ENCODE peak calls at places on chromosomes 5 and 9, in five cellular contexts. G, N, I, O and X are unnamed samples.

GRCh38 chr9:2872307-2872940 is 28.5 kb upstream of the PUM3 start:
- DNase-seq in N (peak), I (no peak), O (no peak), G (peak), X (peak)

GRCh38 chr5:19488786-19489185 is 499.2 kb downstream of the CDH18 start:
- DNase-seq in I (no peak), G (no peak), O (no peak), N (no peak), X (no peak)

GRCh38 chr9:126320158-126320922 is 6.3 kb upstream of the MVB12B start:
- DNase-seq in G (no peak), O (no peak), I (no peak), N (no peak), X (no peak)

GRCh38 chr9:124658165-124659017 is 112.7 kb downstream of the NR6A1 start:
- DNase-seq in O (peak), N (peak), I (peak), G (peak), X (peak)

GRCh38 chr9:92294297-92294676 is 790 bp upstream of the IARS1 start:
- DNase-seq in G (no peak), N (no peak), O (no peak), I (no peak), X (no peak)

GRCh38 chr5:28404363-28405071 is 1366.1 kb upstream of the CDH9 start:
- DNase-seq in N (no peak), I (no peak), O (no peak), G (no peak), X (no peak)

GRCh38 chr9:5073701-5074100 is 88.6 kb downstream of the JAK2 start:
- DNase-seq in I (no peak), N (no peak), O (no peak), G (no peak), X (no peak)

GRCh38 chr5:102649731-102650130 is 105.4 kb upstream of the PAM start:
- DNase-seq in O (no peak), N (no peak), I (no peak), G (peak), X (no peak)

GRCh38 chr5:14687023-14687665 is 22.6 kb downstream of the OTULIN start:
- DNase-seq in O (no peak), G (no peak), I (no peak), N (no peak), X (no peak)

GRCh38 chr5:134029156-134029555 is 24.4 kb upstream of the VDAC1 start:
- DNase-seq in G (peak), N (no peak), O (peak), I (no peak), X (peak)

GRCh38 chr9:5553211-5553610 is 42.9 kb downstream of the PDCD1LG2 start:
- DNase-seq in O (peak), N (no peak), G (no peak), I (no peak), X (peak)

GRCh38 chr9:113042884-113043657 is 13.5 kb downstream of the ZFP37 start:
- DNase-seq in G (peak), O (no peak), I (no peak), N (no peak), X (no peak)

GRCh38 chr5:51465165-51465564 is 81.9 kb downstream of the ISL1 start:
- DNase-seq in I (no peak), N (peak), G (peak), O (no peak), X (no peak)

GRCh38 chr9:20041717-20042116 is 252.9 kb upstream of the SLC24A2 start:
- DNase-seq in G (no peak), I (no peak), N (no peak), O (no peak), X (no peak)

GRCh38 chr5:139836469-139837208 is 41.0 kb downstream of the PSD2 start:
- DNase-seq in O (no peak), G (no peak), N (no peak), I (no peak), X (no peak)

GRCh38 chr9:126614455-126615248 is 924 bp downstream of the LMX1B start:
- DNase-seq in N (no peak), O (no peak), I (no peak), G (no peak), X (no peak)

GRCh38 chr5:153629027-153629426 is 138.6 kb downstream of the GRIA1 start:
- DNase-seq in G (peak), I (peak), N (peak), O (peak), X (peak)

GRCh38 chr5:173833200-173833599 is 54.9 kb upstream of the CPEB4 start:
- DNase-seq in G (no peak), O (no peak), N (no peak), I (no peak), X (no peak)

GRCh38 chr9:4994166-4994890 is 9.3 kb downstream of the JAK2 start:
- DNase-seq in N (no peak), I (no peak), G (no peak), O (no peak), X (no peak)

GRCh38 chr9:108768739-108769138 is 87.0 kb downstream of the ACTL7B start:
- DNase-seq in N (no peak), O (no peak), I (no peak), G (no peak), X (no peak)

GRCh38 chr9:17520264-17521058 is 58.4 kb upstream of the SH3GL2 start:
- DNase-seq in O (no peak), N (no peak), I (no peak), G (no peak), X (no peak)

GRCh38 chr9:95007470-95007869 is 281.0 kb downstream of the AOPEP start:
- DNase-seq in G (no peak), I (no peak), N (peak), O (no peak), X (peak)

GRCh38 chr5:129622531-129622930 is 125.4 kb upstream of the MINAR2 start:
- DNase-seq in G (no peak), O (no peak), N (no peak), I (no peak), X (no peak)

GRCh38 chr5:172216345-172216744 is 22.4 kb downstream of the EFCAB9 start:
- DNase-seq in I (no peak), O (no peak), N (no peak), G (no peak), X (no peak)

GRCh38 chr5:28542968-28543367 is 1504.6 kb upstream of the CDH9 start:
- DNase-seq in G (peak), I (no peak), O (no peak), N (no peak), X (peak)

DNA sequence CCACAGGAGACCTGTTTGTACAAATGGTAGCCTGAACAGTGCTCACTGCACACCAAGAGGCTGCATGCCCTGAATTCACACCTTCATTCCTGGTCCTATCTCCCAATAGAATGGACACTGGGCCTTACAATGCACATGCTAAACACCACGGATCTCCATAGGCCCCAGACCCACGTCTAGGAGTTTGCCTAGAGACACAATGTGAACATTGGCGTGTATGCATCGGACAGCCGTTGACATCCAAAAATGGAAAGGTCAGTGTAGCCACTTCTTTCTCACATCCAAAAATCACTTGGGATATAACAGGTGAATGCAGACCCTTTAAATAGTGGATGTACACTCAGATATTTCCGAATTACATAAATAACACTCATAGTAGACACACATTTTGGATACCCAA is 927 bp downstream of the PAX5 start:
- DNase-seq in G (no peak), I (no peak), O (no peak), N (no peak), X (no peak)
- H3K4me3 ChIP-seq in G (no peak), I (no peak), O (no peak), N (no peak), X (no peak)

DNA sequence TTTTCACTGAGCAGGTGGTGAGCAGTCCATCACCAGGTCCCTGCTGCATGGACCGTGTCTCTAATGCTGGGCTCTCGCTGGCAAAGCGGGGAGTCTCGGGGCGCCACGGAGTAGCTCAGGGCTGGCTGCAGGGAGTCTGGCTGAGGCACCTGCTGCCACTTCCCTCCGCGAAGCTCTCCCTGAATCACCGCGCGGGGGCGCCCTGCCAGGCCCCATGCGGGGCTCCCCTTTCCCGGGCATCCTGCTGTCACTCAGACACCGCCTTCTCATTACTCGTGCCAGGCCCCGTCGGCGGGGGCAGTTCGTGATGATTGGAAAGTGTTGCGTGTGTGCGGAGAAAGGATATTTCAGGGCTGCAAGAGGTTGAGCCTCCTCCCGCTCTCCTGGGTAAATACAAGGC is 335.8 kb downstream of the IRX2 start:
- DNase-seq in I (no peak), G (no peak), O (no peak), N (no peak), X (no peak)
- TF ChIP-seq CTCF in I (no peak), G (peak), O (no peak), N (no peak), X (no peak)

GRCh38 chr5:36264202-36264760 is 22.6 kb upstream of the NADK2 start:
- DNase-seq in O (no peak), G (no peak), I (no peak), N (no peak), X (no peak)
- H3K4me3 ChIP-seq in O (no peak), G (no peak), I (no peak), N (no peak), X (no peak)

DNA sequence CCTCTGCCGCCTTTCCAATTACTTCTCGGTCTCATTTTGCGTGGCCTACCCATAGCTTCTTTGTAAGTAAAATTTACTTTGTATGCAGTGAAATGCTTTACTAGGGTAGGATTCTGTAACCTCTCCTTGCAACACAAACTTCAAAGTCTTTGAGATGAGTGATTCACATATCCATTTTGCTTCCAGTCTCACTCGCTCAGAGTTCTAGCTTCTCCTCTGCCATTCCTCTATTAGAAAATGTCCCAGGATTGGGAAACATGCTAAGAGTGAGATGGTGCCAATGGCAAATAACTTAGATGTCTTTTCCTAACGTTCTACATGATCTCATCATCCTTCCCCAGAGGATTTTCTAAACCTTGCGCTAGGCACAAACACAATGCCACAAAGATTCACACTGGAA is 270.5 kb upstream of the SLC30A5 start:
- DNase-seq in G (no peak), O (no peak), I (no peak), N (no peak), X (no peak)
- TF ChIP-seq CTCF in G (no peak), O (no peak), I (no peak), N (no peak), X (no peak)

GRCh38 chr9:114097613-114098020 is 1.5 kb downstream of the KIF12 start:
- DNase-seq in N (peak), O (no peak), G (peak), I (no peak), X (peak)
- H3K4me3 ChIP-seq in N (peak), O (peak), G (peak), I (peak), X (peak)

GRCh38 chr9:98190757-98191105 is 1.7 kb downstream of the CORO2A start:
- DNase-seq in N (no peak), I (no peak), O (no peak), G (no peak), X (no peak)
- TF ChIP-seq CTCF in N (no peak), I (no peak), O (no peak), G (no peak), X (no peak)

GRCh38 chr5:142578161-142578830 is 107.6 kb downstream of the FGF1 start:
- DNase-seq in I (no peak), O (no peak), N (no peak), G (no peak), X (no peak)

GRCh38 chr5:142571921-142572320 is 114.0 kb downstream of the FGF1 start:
- DNase-seq in O (no peak), G (no peak), N (no peak), I (no peak), X (no peak)

GRCh38 chr5:142571351-142571750 is 114.5 kb downstream of the FGF1 start:
- DNase-seq in G (no peak), O (no peak), I (no peak), N (no peak), X (no peak)

GRCh38 chr5:142576303-142576702 is 109.6 kb downstream of the FGF1 start:
- DNase-seq in G (no peak), O (no peak), I (no peak), N (no peak), X (no peak)

DNA sequence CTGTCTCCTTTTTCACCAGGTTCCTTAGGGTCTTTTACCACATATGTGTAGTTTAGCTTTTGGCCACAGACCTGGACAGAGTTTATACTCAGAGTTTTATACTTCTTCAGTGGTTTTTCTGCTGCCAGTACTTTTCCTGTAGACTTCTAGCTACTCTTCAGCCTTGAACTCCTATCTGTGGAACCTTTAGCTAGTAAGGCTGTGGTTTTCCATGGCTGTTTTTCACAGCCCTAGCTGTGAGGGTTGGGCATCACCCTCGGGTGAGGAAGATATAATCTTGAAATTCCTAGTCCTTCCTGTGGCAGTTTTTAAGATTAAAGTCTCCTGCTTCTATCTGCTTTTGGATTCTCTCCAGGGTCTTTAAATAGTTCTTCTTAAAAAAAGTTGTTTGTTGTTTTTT is 109.1 kb downstream of the FGF1 start:
- DNase-seq in G (no peak), N (no peak), I (no peak), O (no peak), X (no peak)
- H3K4me3 ChIP-seq in G (no peak), N (no peak), I (no peak), O (no peak), X (no peak)

DNA sequence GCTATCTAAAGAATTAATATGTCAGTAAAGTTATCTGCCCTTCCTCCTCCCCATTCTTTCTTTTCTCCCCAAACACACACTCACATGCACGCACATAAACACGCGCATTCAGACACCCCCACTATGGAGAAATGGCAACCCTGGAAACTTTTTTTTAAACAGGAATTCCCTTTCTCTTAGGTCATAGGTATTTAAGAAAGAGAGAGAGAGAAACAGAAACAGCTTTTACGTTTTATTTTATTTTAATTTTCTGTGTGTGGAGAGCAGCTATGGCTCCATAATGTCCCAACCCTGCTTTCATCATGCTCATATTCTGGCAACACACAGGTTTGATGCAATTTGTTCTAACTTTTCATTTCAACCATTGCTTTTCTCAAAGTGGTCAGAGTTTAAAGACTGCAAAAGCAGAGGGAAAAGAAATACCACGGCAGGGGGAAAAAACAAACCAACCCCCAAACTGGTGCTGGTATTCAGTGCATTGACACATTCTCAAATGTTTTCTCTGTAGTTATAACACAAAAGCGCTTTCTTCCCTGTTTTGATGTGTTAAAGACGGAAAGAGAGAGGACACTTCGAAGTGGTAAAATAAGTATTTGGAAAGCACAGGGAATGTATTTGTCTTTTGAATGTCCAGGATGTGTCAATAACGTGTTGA is 126.0 kb upstream of the TMEM161B start:
- DNase-seq in N (no peak), O (no peak), G (no peak), I (no peak), X (no peak)
- TF ChIP-seq CTCF in N (no peak), O (no peak), G (no peak), I (no peak), X (no peak)

GRCh38 chr5:51500-51823 is 40.5 kb upstream of the PLEKHG4B start:
- DNase-seq in I (no peak), G (no peak), N (no peak), O (no peak), X (no peak)

GRCh38 chr5:54175-54730 is 37.7 kb upstream of the PLEKHG4B start:
- DNase-seq in I (no peak), N (no peak), G (no peak), O (no peak), X (no peak)

GRCh38 chr5:54876-55569 is 36.9 kb upstream of the PLEKHG4B start:
- DNase-seq in I (no peak), O (no peak), G (no peak), N (peak), X (no peak)

GRCh38 chr5:50724-51499 is 41.1 kb upstream of the PLEKHG4B start:
- DNase-seq in G (no peak), O (no peak), N (no peak), I (no peak), X (no peak)

GRCh38 chr5:53381-54174 is 38.4 kb upstream of the PLEKHG4B start:
- DNase-seq in N (peak), I (no peak), O (no peak), G (peak), X (no peak)
- H3K4me3 ChIP-seq in N (peak), I (peak), O (peak), G (peak), X (peak)